ENCODE peak calls at places on chromosome 6, in eight cellular contexts. K is brain microvascular endothelial cell, I is suprapubic skin, W is upper lobe of right lung, J is stomach, B is bronchial epithelial cell, T is PC-9, U is uterus. E is an unnamed sample.
A peak's percentile ranks its signal among the peaks of the same experiment; 100 is the strongest.

GRCh38 chr6:87653074-87653962 is 48.7 kb downstream of the AKIRIN2 start:
- DNase-seq in K (no peak), I (no peak), W (no peak), J (no peak), B (no peak), T (no peak), U (no peak), E (no peak)

GRCh38 chr6:106997392-106998257 is 23.1 kb upstream of the CD24 start:
- DNase-seq in K (peak; percentile 8), I (no peak), W (peak; percentile 67), J (peak; percentile 53), B (peak; percentile 58), T (peak; percentile 57), U (no peak), E (peak; percentile 36)

GRCh38 chr6:109187399-109188114 is 92.2 kb downstream of the CEP57L1 start:
- DNase-seq in K (no peak), I (no peak), W (no peak), J (peak; percentile 69), B (peak; percentile 48), T (peak; percentile 60), U (peak; percentile 30), E (peak; percentile 64)

GRCh38 chr6:89139509-89140346 is 6.1 kb upstream of the PM20D2 start:
- DNase-seq in K (no peak), I (no peak), W (no peak), J (no peak), B (peak; percentile 42), T (peak; percentile 18), U (no peak), E (no peak)

GRCh38 chr6:44061375-44062104 is 65.7 kb downstream of the MRPL14 start:
- DNase-seq in K (no peak), I (no peak), W (no peak), J (no peak), B (peak; percentile 79), T (no peak), U (no peak), E (no peak)

GRCh38 chr6:50030350-50030749 is 8.6 kb upstream of the DEFB110 start:
- DNase-seq in K (no peak), I (no peak), W (no peak), J (no peak), B (no peak), T (no peak), U (no peak), E (no peak)

GRCh38 chr6:140437619-140438345 is 1063.3 kb upstream of the CITED2 start:
- DNase-seq in K (no peak), I (no peak), W (no peak), J (no peak), B (peak; percentile 82), T (no peak), U (no peak), E (no peak)

GRCh38 chr6:15557174-15557573 is 105.7 kb downstream of the DTNBP1 start:
- DNase-seq in K (no peak), I (no peak), W (no peak), J (no peak), B (no peak), T (no peak), U (no peak), E (no peak)

GRCh38 chr6:109255946-109256628 is 126.2 kb downstream of the CD164 start:
- DNase-seq in K (no peak), I (no peak), W (no peak), J (no peak), B (no peak), T (no peak), U (no peak), E (no peak)

GRCh38 chr6:166596741-166597507 is 10.4 kb upstream of the RAMACL start:
- DNase-seq in K (no peak), I (no peak), W (no peak), J (no peak), B (no peak), T (no peak), U (no peak), E (no peak)

GRCh38 chr6:20455175-20456075 is 53.7 kb downstream of the E2F3 start:
- DNase-seq in K (no peak), I (no peak), W (no peak), J (no peak), B (peak; percentile 54), T (no peak), U (no peak), E (no peak)

GRCh38 chr6:114096553-114097172 is 125.7 kb upstream of the HDAC2 start:
- DNase-seq in K (no peak), I (no peak), W (no peak), J (no peak), B (peak; percentile 29), T (no peak), U (no peak), E (no peak)

GRCh38 chr6:12185081-12185673 is 105.0 kb upstream of the EDN1 start:
- DNase-seq in K (no peak), I (no peak), W (no peak), J (no peak), B (peak; percentile 24), T (peak; percentile 62), U (no peak), E (no peak)

GRCh38 chr6:41682497-41682961 is 44.3 kb downstream of the MDFI start:
- DNase-seq in K (no peak), I (no peak), W (no peak), J (peak; percentile 59), B (no peak), T (no peak), U (no peak), E (no peak)

GRCh38 chr6:110608151-110608550 is 131.7 kb upstream of the SLC22A16 start:
- DNase-seq in K (no peak), I (no peak), W (no peak), J (no peak), B (no peak), T (no peak), U (no peak), E (no peak)

GRCh38 chr6:81996414-81996813 is 243.9 kb upstream of the TENT5A start:
- DNase-seq in K (peak; percentile 74), I (no peak), W (no peak), J (no peak), B (peak; percentile 91), T (no peak), U (no peak), E (no peak)

GRCh38 chr6:35686873-35687557 is 1.7 kb downstream of the FKBP5 start:
- DNase-seq in K (no peak), I (no peak), W (no peak), J (no peak), B (no peak), T (no peak), U (no peak), E (no peak)

GRCh38 chr6:108123516-108123929 is 42.3 kb upstream of the NR2E1 start:
- DNase-seq in K (no peak), I (no peak), W (no peak), J (no peak), B (no peak), T (no peak), U (no peak), E (no peak)
- H3K27me3 ChIP-seq in K (peaks cover 33% of the 10 kb centered on the region), I (peaks cover 83% of the 10 kb centered on the region), W (peaks cover 87% of the 10 kb centered on the region), J (peaks cover 51% of the 10 kb centered on the region), B (peaks cover 28% of the 10 kb centered on the region), T (no peaks in the 10 kb centered on the region), U (peaks cover 6% of the 10 kb centered on the region), E (peaks cover 14% of the 10 kb centered on the region)

GRCh38 chr6:24888967-24889366 is 46.8 kb downstream of the RIPOR2 start:
- DNase-seq in K (no peak), I (no peak), W (no peak), J (no peak), B (no peak), T (no peak), U (no peak), E (no peak)
- TF ChIP-seq CTCF in K (no peak), I (no peak), W (no peak), J (no peak), B (no peak), T (no peak), U (no peak), E (no peak)

GRCh38 chr6:30513451-30513850 is 24.1 kb downstream of the HLA-E start:
- DNase-seq in K (no peak), I (no peak), W (no peak), J (no peak), B (no peak), T (no peak), U (no peak), E (no peak)

GRCh38 chr6:30515106-30515505 is 25.8 kb downstream of the HLA-E start:
- DNase-seq in K (no peak), I (no peak), W (no peak), J (no peak), B (no peak), T (no peak), U (no peak), E (no peak)

GRCh38 chr6:30518505-30518850 is 29.2 kb downstream of the HLA-E start:
- DNase-seq in K (no peak), I (no peak), W (no peak), J (no peak), B (no peak), T (no peak), U (no peak), E (no peak)

GRCh38 chr6:30520480-30520992 is 31.2 kb downstream of the HLA-E start:
- DNase-seq in K (no peak), I (no peak), W (no peak), J (no peak), B (peak; percentile 41), T (no peak), U (no peak), E (no peak)

GRCh38 chr6:30515967-30516753 is 26.9 kb downstream of the HLA-E start:
- DNase-seq in K (peak; percentile 89), I (peak; percentile 96), W (peak; percentile 94), J (peak; percentile 91), B (peak; percentile 98), T (peak; percentile 87), U (peak; percentile 84), E (peak; percentile 86)
- H3K4me3 ChIP-seq in K (peak overlapping the region; percentile 59), I (peak overlapping the region; percentile 50), W (peak overlapping the region; percentile 53), J (peak overlapping the region; percentile 46), B (peak overlapping the region; percentile 37), T (peak overlapping the region; percentile 58), U (peak overlapping the region; percentile 37), E (peak overlapping the region; percentile 36)

GRCh38 chr6:133892444-133893323 is 3.8 kb downstream of the TCF21 start:
- DNase-seq in K (no peak), I (no peak), W (no peak), J (no peak), B (no peak), T (no peak), U (no peak), E (no peak)
- H3K27me3 ChIP-seq in K (peaks cover 57% of the 10 kb centered on the region), I (peaks cover 100% of the 10 kb centered on the region), W (peaks cover 88% of the 10 kb centered on the region), J (peaks cover 83% of the 10 kb centered on the region), B (peaks cover 76% of the 10 kb centered on the region), T (no peaks in the 10 kb centered on the region), U (peaks cover 16% of the 10 kb centered on the region), E (peaks cover 48% of the 10 kb centered on the region)

GRCh38 chr6:63816979-63817436 is 181.4 kb downstream of the PHF3 start:
- DNase-seq in K (no peak), I (no peak), W (no peak), J (no peak), B (peak; percentile 26), T (no peak), U (no peak), E (no peak)
- TF ChIP-seq CTCF in K (peak; percentile 60), I (no peak), W (no peak), J (no peak), B (peak; percentile 39), T (no peak), U (no peak), E (no peak)

E was measured in CD8-positive, alpha-beta T cell.